ENCODE peak calls at places on chromosome 3, in four cellular contexts. One of them, this sample, is unnamed.

GRCh38 chr3:52196977-52197376 is 983 bp upstream of the ALAS1 start:
- DNase-seq in NAMALWA: no peak
- DNase-seq in HTR-8/SVneo: no peak
- DNase-seq in stimulated activated CD8-positive, alpha-beta memory T cell treated with anti-CD3 and anti-CD28 coated beads, Interleukin-4, amount 100 ng/mL, for 1 hour: no peak
- DNase-seq in this sample: no peak

GRCh38 chr3:134360046-134360445 is 14.2 kb downstream of the AMOTL2 start:
- DNase-seq in NAMALWA: no peak
- DNase-seq in HTR-8/SVneo: no peak
- DNase-seq in stimulated activated CD8-positive, alpha-beta memory T cell treated with anti-CD3 and anti-CD28 coated beads, Interleukin-4, amount 100 ng/mL, for 1 hour: no peak
- DNase-seq in this sample: no peak

GRCh38 chr3:116059421-116060096 is 385.7 kb downstream of the LSAMP start:
- DNase-seq in NAMALWA: no peak
- DNase-seq in HTR-8/SVneo: peak; percentile 9
- DNase-seq in stimulated activated CD8-positive, alpha-beta memory T cell treated with anti-CD3 and anti-CD28 coated beads, Interleukin-4, amount 100 ng/mL, for 1 hour: no peak
- DNase-seq in this sample: no peak

GRCh38 chr3:67691207-67691606 is 36.8 kb upstream of the SUCLG2 start:
- DNase-seq in NAMALWA: no peak
- DNase-seq in HTR-8/SVneo: no peak
- DNase-seq in stimulated activated CD8-positive, alpha-beta memory T cell treated with anti-CD3 and anti-CD28 coated beads, Interleukin-4, amount 100 ng/mL, for 1 hour: no peak
- DNase-seq in this sample: no peak

GRCh38 chr3:39733804-39734203 is 75.6 kb upstream of the MYRIP start:
- DNase-seq in NAMALWA: no peak
- DNase-seq in HTR-8/SVneo: no peak
- DNase-seq in stimulated activated CD8-positive, alpha-beta memory T cell treated with anti-CD3 and anti-CD28 coated beads, Interleukin-4, amount 100 ng/mL, for 1 hour: no peak
- DNase-seq in this sample: no peak

GRCh38 chr3:14278799-14279705 is 100.4 kb downstream of the LSM3 start:
- DNase-seq in NAMALWA: no peak
- DNase-seq in HTR-8/SVneo: no peak
- DNase-seq in stimulated activated CD8-positive, alpha-beta memory T cell treated with anti-CD3 and anti-CD28 coated beads, Interleukin-4, amount 100 ng/mL, for 1 hour: no peak
- DNase-seq in this sample: no peak

GRCh38 chr3:63523100-63523499 is 129.4 kb upstream of the SNTN start:
- DNase-seq in NAMALWA: no peak
- DNase-seq in HTR-8/SVneo: no peak
- DNase-seq in stimulated activated CD8-positive, alpha-beta memory T cell treated with anti-CD3 and anti-CD28 coated beads, Interleukin-4, amount 100 ng/mL, for 1 hour: no peak
- DNase-seq in this sample: no peak

GRCh38 chr3:128487813-128488635 is 5.0 kb downstream of the GATA2 start:
- DNase-seq in NAMALWA: no peak
- DNase-seq in HTR-8/SVneo: peak; percentile 93
- DNase-seq in stimulated activated CD8-positive, alpha-beta memory T cell treated with anti-CD3 and anti-CD28 coated beads, Interleukin-4, amount 100 ng/mL, for 1 hour: no peak
- DNase-seq in this sample: no peak

GRCh38 chr3:183815565-183815943 is 9.8 kb downstream of the MAP6D1 start:
- DNase-seq in NAMALWA: peak; percentile 56
- DNase-seq in HTR-8/SVneo: no peak
- DNase-seq in stimulated activated CD8-positive, alpha-beta memory T cell treated with anti-CD3 and anti-CD28 coated beads, Interleukin-4, amount 100 ng/mL, for 1 hour: no peak
- DNase-seq in this sample: no peak

GRCh38 chr3:12393894-12394293 is 90.4 kb upstream of the TSEN2 start:
- DNase-seq in NAMALWA: peak; percentile 8
- DNase-seq in HTR-8/SVneo: peak; percentile 8
- DNase-seq in stimulated activated CD8-positive, alpha-beta memory T cell treated with anti-CD3 and anti-CD28 coated beads, Interleukin-4, amount 100 ng/mL, for 1 hour: no peak
- DNase-seq in this sample: no peak

GRCh38 chr3:111758642-111759041 is 100.4 kb upstream of the PHLDB2 start:
- DNase-seq in NAMALWA: no peak
- DNase-seq in HTR-8/SVneo: no peak
- DNase-seq in stimulated activated CD8-positive, alpha-beta memory T cell treated with anti-CD3 and anti-CD28 coated beads, Interleukin-4, amount 100 ng/mL, for 1 hour: no peak
- DNase-seq in this sample: no peak

GRCh38 chr3:126857928-126858327 is 125.0 kb upstream of the PLXNA1 start:
- DNase-seq in NAMALWA: no peak
- DNase-seq in HTR-8/SVneo: no peak
- DNase-seq in stimulated activated CD8-positive, alpha-beta memory T cell treated with anti-CD3 and anti-CD28 coated beads, Interleukin-4, amount 100 ng/mL, for 1 hour: no peak
- DNase-seq in this sample: no peak

GRCh38 chr3:114108137-114108536 is 51.6 kb downstream of the QTRT2 start:
- DNase-seq in NAMALWA: no peak
- DNase-seq in HTR-8/SVneo: no peak
- DNase-seq in stimulated activated CD8-positive, alpha-beta memory T cell treated with anti-CD3 and anti-CD28 coated beads, Interleukin-4, amount 100 ng/mL, for 1 hour: no peak
- DNase-seq in this sample: no peak

GRCh38 chr3:38916706-38917105 is 100.7 kb upstream of the SCN10A start:
- DNase-seq in NAMALWA: no peak
- DNase-seq in HTR-8/SVneo: no peak
- DNase-seq in stimulated activated CD8-positive, alpha-beta memory T cell treated with anti-CD3 and anti-CD28 coated beads, Interleukin-4, amount 100 ng/mL, for 1 hour: no peak
- DNase-seq in this sample: no peak

GRCh38 chr3:53721187-53721946 is 124.9 kb downstream of the CHDH start:
- DNase-seq in NAMALWA: no peak
- DNase-seq in HTR-8/SVneo: no peak
- DNase-seq in stimulated activated CD8-positive, alpha-beta memory T cell treated with anti-CD3 and anti-CD28 coated beads, Interleukin-4, amount 100 ng/mL, for 1 hour: no peak
- DNase-seq in this sample: no peak

GRCh38 chr3:165130709-165131108 is 52.4 kb upstream of the SI start:
- DNase-seq in NAMALWA: no peak
- DNase-seq in HTR-8/SVneo: no peak
- DNase-seq in stimulated activated CD8-positive, alpha-beta memory T cell treated with anti-CD3 and anti-CD28 coated beads, Interleukin-4, amount 100 ng/mL, for 1 hour: no peak
- DNase-seq in this sample: no peak

GRCh38 chr3:161314836-161315391 is 56.4 kb downstream of the SPTSSB start:
- DNase-seq in NAMALWA: no peak
- DNase-seq in HTR-8/SVneo: no peak
- DNase-seq in stimulated activated CD8-positive, alpha-beta memory T cell treated with anti-CD3 and anti-CD28 coated beads, Interleukin-4, amount 100 ng/mL, for 1 hour: no peak
- DNase-seq in this sample: no peak

GRCh38 chr3:14550651-14551611 is 10.8 kb upstream of the GRIP2 start:
- DNase-seq in NAMALWA: no peak
- DNase-seq in HTR-8/SVneo: no peak
- DNase-seq in stimulated activated CD8-positive, alpha-beta memory T cell treated with anti-CD3 and anti-CD28 coated beads, Interleukin-4, amount 100 ng/mL, for 1 hour: no peak
- DNase-seq in this sample: no peak

GRCh38 chr3:111712294-111713180 is 117.4 kb upstream of the ZBED2 start:
- DNase-seq in NAMALWA: no peak
- DNase-seq in HTR-8/SVneo: no peak
- DNase-seq in stimulated activated CD8-positive, alpha-beta memory T cell treated with anti-CD3 and anti-CD28 coated beads, Interleukin-4, amount 100 ng/mL, for 1 hour: no peak
- DNase-seq in this sample: no peak

GRCh38 chr3:12553921-12554391 is 2.9 kb upstream of the MKRN2 start:
- DNase-seq in NAMALWA: no peak
- DNase-seq in HTR-8/SVneo: peak; percentile 20
- DNase-seq in stimulated activated CD8-positive, alpha-beta memory T cell treated with anti-CD3 and anti-CD28 coated beads, Interleukin-4, amount 100 ng/mL, for 1 hour: no peak
- DNase-seq in this sample: no peak

This sample was measured in GOT3.